ENCODE peak calls at places on chromosome 5, in five cellular contexts. A is A549, W is IMR-90, J is GM12878, B is K562. V is an unnamed sample.

GRCh38 chr5:177996660-177997318 is 747 bp upstream of the PROP1 start:
- DNase-seq in A (no peak), W (no peak), J (no peak), B (no peak), V (no peak)

GRCh38 chr5:113505181-113505580 is 8.3 kb upstream of the YTHDC2 start:
- DNase-seq in A (no peak), W (peak; percentile 73), J (no peak), B (no peak), V (no peak)

GRCh38 chr5:79407591-79407990 is 106.3 kb downstream of the HOMER1 start:
- DNase-seq in A (no peak), W (no peak), J (no peak), B (no peak), V (no peak)

GRCh38 chr5:79107020-79107796 is 4.4 kb upstream of the BHMT start:
- DNase-seq in A (no peak), W (peak; percentile 5), J (no peak), B (no peak), V (no peak)

GRCh38 chr5:150116667-150117395 is 30.5 kb upstream of the CSF1R start:
- DNase-seq in A (no peak), W (peak; percentile 27), J (no peak), B (no peak), V (peak; percentile 3)

GRCh38 chr5:99320461-99320860 is 391.7 kb upstream of the CHD1 start:
- DNase-seq in A (no peak), W (no peak), J (no peak), B (no peak), V (no peak)

GRCh38 chr5:177421046-177421798 is 5.3 kb upstream of the GRK6 start:
- DNase-seq in A (no peak), W (peak; percentile 19), J (no peak), B (no peak), V (no peak)

GRCh38 chr5:133063965-133064364 is 12.2 kb downstream of the HSPA4 start:
- DNase-seq in A (no peak), W (no peak), J (no peak), B (no peak), V (no peak)

GRCh38 chr5:154159343-154159742 is 31.2 kb upstream of the GALNT10 start:
- DNase-seq in A (no peak), W (peak; percentile 42), J (no peak), B (no peak), V (no peak)

GRCh38 chr5:150270546-150271295 is 18.9 kb downstream of the CAMK2A start:
- DNase-seq in A (no peak), W (no peak), J (no peak), B (no peak), V (no peak)

GRCh38 chr5:132388244-132389050 is 18.9 kb downstream of the SLC22A5 start:
- DNase-seq in A (no peak), W (peak; percentile 73), J (no peak), B (no peak), V (no peak)

GRCh38 chr5:6804766-6805165 is 91.5 kb downstream of the TENT4A start:
- DNase-seq in A (no peak), W (peak; percentile 33), J (no peak), B (no peak), V (no peak)

GRCh38 chr5:75965292-75965691 is 117.9 kb upstream of the SV2C start:
- DNase-seq in A (no peak), W (no peak), J (no peak), B (no peak), V (no peak)

GRCh38 chr5:136374003-136374402 is 8.7 kb upstream of the TRPC7 start:
- DNase-seq in A (no peak), W (peak; percentile 12), J (no peak), B (no peak), V (no peak)

GRCh38 chr5:62457071-62457470 is 44.5 kb downstream of the IPO11 start:
- DNase-seq in A (no peak), W (peak; percentile 29), J (no peak), B (no peak), V (no peak)

GRCh38 chr5:159616967-159617366 is 286.7 kb upstream of the IL12B start:
- DNase-seq in A (no peak), W (peak; percentile 16), J (no peak), B (no peak), V (no peak)

GRCh38 chr5:178231736-178232123 is 872 bp downstream of the PHYKPL start:
- DNase-seq in A (no peak), W (no peak), J (no peak), B (no peak), V (no peak)

GRCh38 chr5:9283473-9283872 is 262.4 kb downstream of the SEMA5A start:
- DNase-seq in A (no peak), W (no peak), J (no peak), B (no peak), V (no peak)

GRCh38 chr5:170491479-170491878 is 12.3 kb upstream of the KCNIP1 start:
- DNase-seq in A (no peak), W (peak; percentile 84), J (no peak), B (no peak), V (no peak)
- TF ChIP-seq RCOR1 in A (no peak), W (no peak), J (no peak), B (no peak), V (no peak)

DNA sequence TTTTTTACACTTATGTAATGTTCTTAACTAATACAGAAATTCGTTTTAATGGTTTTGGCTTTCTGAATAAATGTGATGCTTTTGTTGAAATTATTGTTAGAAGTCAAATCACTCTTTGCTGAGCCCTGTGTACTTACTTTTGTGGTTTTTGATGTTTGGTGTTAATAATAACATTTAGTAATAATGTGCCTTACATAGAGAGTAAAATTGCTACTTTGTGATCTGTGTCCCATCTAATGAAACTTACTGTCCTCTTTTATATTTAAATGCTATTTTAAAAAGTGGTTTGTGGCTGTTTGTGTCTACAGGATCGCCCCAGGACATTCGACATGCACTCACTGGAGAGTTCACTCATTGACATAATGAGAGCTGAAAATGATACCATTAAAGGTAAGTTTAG is 22.1 kb downstream of the CPEB4 start:
- DNase-seq in A (no peak), W (no peak), J (no peak), B (no peak), V (no peak)
- TF ChIP-seq RCOR1 in A (no peak), W (no peak), J (no peak), B (no peak), V (no peak)

DNA sequence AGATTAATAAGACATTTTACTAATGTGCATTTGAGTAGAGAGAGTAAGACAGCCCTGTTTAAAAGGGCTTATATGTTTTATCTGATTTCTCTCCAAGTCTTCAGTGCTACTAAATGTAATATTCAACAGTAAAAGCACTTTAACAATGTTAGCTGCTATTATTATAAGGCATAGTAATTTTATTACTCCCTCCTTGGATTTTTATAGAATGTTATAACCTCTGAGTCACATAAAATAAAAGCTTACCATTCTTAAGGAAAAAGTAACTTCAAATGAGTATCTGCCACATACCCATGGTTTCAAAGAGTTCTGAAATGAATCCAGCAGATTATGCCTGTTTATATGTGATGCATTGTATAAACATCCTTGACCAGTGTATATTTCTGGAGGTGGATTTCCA is 19.0 kb downstream of the SPDL1 start:
- DNase-seq in A (no peak), W (peak; percentile 81), J (no peak), B (no peak), V (no peak)
- TF ChIP-seq RCOR1 in A (no peak), W (no peak), J (no peak), B (no peak), V (no peak)

DNA sequence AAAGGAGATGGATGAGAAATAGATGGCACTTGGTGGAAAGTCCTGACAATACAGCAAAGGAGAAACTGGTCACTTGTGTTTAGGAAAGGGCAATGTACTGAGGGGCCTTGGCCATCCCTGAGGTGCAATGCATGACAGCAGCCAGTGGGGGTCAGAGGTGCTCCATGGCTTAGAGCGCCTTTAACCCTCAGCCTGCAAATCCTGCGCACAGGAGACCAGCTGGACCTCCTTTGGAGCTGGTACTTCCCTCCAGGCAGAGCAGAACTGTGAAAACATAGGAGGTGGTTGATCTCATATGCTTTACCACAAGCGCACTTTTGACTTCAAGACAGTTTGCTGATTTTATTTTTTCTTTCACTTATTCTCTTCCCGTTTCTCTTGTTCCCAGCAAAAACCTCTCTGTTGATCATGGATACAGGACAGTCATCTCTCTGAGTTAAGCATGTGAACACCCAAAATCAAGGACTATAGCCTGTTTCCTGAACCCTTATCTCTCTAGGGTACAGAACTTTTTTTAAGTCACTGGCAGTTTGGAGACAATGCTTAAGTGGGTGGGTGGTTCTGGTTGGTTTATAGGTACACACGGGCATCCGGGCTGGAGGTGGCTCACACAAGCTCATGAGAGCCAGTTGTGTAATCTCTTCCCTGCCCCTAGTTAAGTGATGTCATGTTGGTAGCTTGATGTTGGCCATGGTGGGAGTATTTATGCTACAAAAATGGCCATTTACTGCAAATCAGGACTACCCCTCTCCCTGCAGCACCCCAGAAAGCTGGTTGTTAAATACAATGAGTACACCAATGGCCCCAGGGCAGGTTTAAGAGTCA is 37.6 kb upstream of the ANKRD55 start:
- DNase-seq in A (peak; percentile 63), W (peak; percentile 93), J (peak; percentile 62), B (peak; percentile 76), V (peak; percentile 72)
- TF ChIP-seq RCOR1 in A (no peak), W (peak; percentile 13), J (no peak), B (peak; percentile 36), V (peak; percentile 52)

V was measured in SK-N-SH.